ENCODE peak calls at places on chromosome 17, in nine cellular contexts. Q, W, Z, G, I, T, V, O and M are unnamed samples.

GRCh38 chr17:64223283-64223682 is 39.8 kb downstream of the TEX2 start:
- DNase-seq in T (no peak), O (no peak), V (no peak), G (no peak), I (no peak), W (peak), Q (no peak), Z (no peak), M (no peak)

GRCh38 chr17:66715745-66716156 is 119.2 kb upstream of the CACNG5 start:
- DNase-seq in V (peak), Q (peak), W (peak), I (peak), O (peak), G (peak), T (peak), Z (no peak), M (peak)

GRCh38 chr17:65430209-65430833 is 131.1 kb downstream of the AXIN2 start:
- DNase-seq in W (no peak), V (no peak), Z (no peak), O (no peak), G (no peak), T (no peak), Q (no peak), I (no peak), M (no peak)

GRCh38 chr17:45951941-45952340 is 47.1 kb upstream of the STH start:
- DNase-seq in O (no peak), T (no peak), V (no peak), I (no peak), Z (no peak), W (no peak), G (no peak), Q (no peak), M (no peak)

GRCh38 chr17:15121426-15121825 is 143.7 kb downstream of the PMP22 start:
- DNase-seq in G (no peak), Z (no peak), W (no peak), O (no peak), Q (no peak), I (no peak), T (no peak), V (no peak), M (no peak)

GRCh38 chr17:83179811-83180210 is 100.4 kb downstream of the METRNL start:
- DNase-seq in W (no peak), I (no peak), O (no peak), G (no peak), V (no peak), Z (no peak), T (no peak), Q (no peak), M (no peak)

GRCh38 chr17:1908699-1909309 is 79.0 kb downstream of the RPA1 start:
- DNase-seq in V (peak), G (peak), O (peak), I (peak), Z (no peak), Q (peak), W (peak), T (peak), M (peak)

GRCh38 chr17:1611715-1612114 is 16.9 kb downstream of the SLC43A2 start:
- DNase-seq in G (no peak), Z (no peak), Q (no peak), W (no peak), O (no peak), V (no peak), T (no peak), I (no peak), M (no peak)

GRCh38 chr17:15649861-15650391 is 30.4 kb upstream of the FBXW10B start:
- DNase-seq in W (no peak), Q (no peak), I (peak), V (peak), O (no peak), Z (no peak), G (peak), T (peak), M (peak)

GRCh38 chr17:65558683-65559311 is 2.7 kb downstream of the AXIN2 start:
- DNase-seq in V (no peak), Z (no peak), O (no peak), G (no peak), T (no peak), I (peak), Q (no peak), W (no peak), M (peak)

GRCh38 chr17:35973333-35974260 is 7.7 kb downstream of the CCL16 start:
- DNase-seq in Z (no peak), I (peak), T (peak), Q (no peak), V (no peak), W (no peak), G (peak), O (no peak), M (peak)

GRCh38 chr17:56653877-56654276 is 60.4 kb downstream of the NOG start:
- DNase-seq in I (peak), V (peak), Z (no peak), G (peak), Q (peak), W (peak), T (peak), O (no peak), M (no peak)

GRCh38 chr17:79810138-79811027 is 13.5 kb upstream of the CBX8 start:
- DNase-seq in Q (peak), I (peak), O (peak), W (peak), T (peak), G (peak), Z (no peak), V (peak), M (peak)

GRCh38 chr17:58534901-58535421 is 20.5 kb upstream of the MTMR4 start:
- DNase-seq in T (peak), V (peak), O (no peak), Z (no peak), W (no peak), G (peak), Q (no peak), I (no peak), M (no peak)

GRCh38 chr17:80920406-80920805 is 71.2 kb upstream of the CHMP6 start:
- DNase-seq in W (no peak), O (no peak), Z (no peak), Q (no peak), I (no peak), G (peak), V (no peak), T (peak), M (no peak)

GRCh38 chr17:1413281-1413791 is 13.3 kb upstream of the YWHAE start:
- DNase-seq in T (peak), Z (peak), O (no peak), I (peak), Q (no peak), G (peak), V (no peak), W (no peak), M (peak)

GRCh38 chr17:45825792-45826191 is 18.9 kb upstream of the SPPL2C start:
- DNase-seq in Z (no peak), V (no peak), O (no peak), I (no peak), Q (no peak), G (no peak), W (no peak), T (no peak), M (no peak)

GRCh38 chr17:16930571-16931317 is 41.2 kb downstream of the TNFRSF13B start:
- DNase-seq in I (no peak), O (no peak), T (no peak), W (no peak), Z (no peak), G (no peak), V (no peak), Q (no peak), M (no peak)

GRCh38 chr17:17186551-17187505 is 19.3 kb downstream of the PLD6 start:
- DNase-seq in T (peak), Z (no peak), I (no peak), O (no peak), V (no peak), W (no peak), Q (no peak), G (no peak), M (no peak)

GRCh38 chr17:10936931-10937330 is 99.0 kb upstream of the PIRT start:
- DNase-seq in V (no peak), I (no peak), O (no peak), G (no peak), Z (no peak), T (no peak), Q (no peak), W (no peak), M (no peak)

GRCh38 chr17:74859439-74860228 is at the start of gene GRIN2C:
- DNase-seq in Q (peak), Z (no peak), V (no peak), G (no peak), W (no peak), I (no peak), T (no peak), O (no peak), M (no peak)

GRCh38 chr17:44144966-44145739 is 3.4 kb downstream of the HROB start:
- DNase-seq in G (peak), Q (no peak), I (no peak), W (no peak), V (no peak), Z (no peak), T (peak), O (no peak), M (no peak)

GRCh38 chr17:71677444-71677843 is 443.4 kb upstream of the SOX9 start:
- DNase-seq in V (no peak), Z (no peak), G (no peak), T (no peak), W (no peak), Q (no peak), I (no peak), O (no peak), M (no peak)

GRCh38 chr17:6603746-6604325 is 36.7 kb downstream of the KIAA0753 start:
- DNase-seq in V (no peak), Z (no peak), W (no peak), G (peak), I (no peak), Q (no peak), T (peak), O (no peak), M (no peak)

GRCh38 chr17:5234645-5235576 is at the start of gene SCIMP:
- DNase-seq in G (no peak), V (no peak), Q (peak), I (no peak), W (no peak), O (no peak), T (no peak), Z (peak), M (peak)

GRCh38 chr17:27083408-27084185 is 210.3 kb upstream of the WSB1 start:
- DNase-seq in W (no peak), G (no peak), Q (no peak), V (no peak), T (no peak), O (no peak), I (no peak), Z (no peak), M (no peak)

GRCh38 chr17:46262271-46262670 is 32.7 kb upstream of the LRRC37A start:
- DNase-seq in O (no peak), V (no peak), Q (no peak), T (no peak), G (no peak), W (no peak), Z (no peak), I (no peak), M (no peak)

GRCh38 chr17:72602517-72603345 is 481.9 kb downstream of the SOX9 start:
- DNase-seq in W (no peak), V (peak), I (peak), O (peak), T (peak), G (peak), Q (no peak), Z (no peak), M (peak)